ENCODE peak calls at places on chromosomes 6 and 20, in eight cellular contexts. E is heart right ventricle, Q is choroid plexus epithelial cell, M is foreskin keratinocyte, C is kidney epithelial cell, N is neural crest cell, D is IMR-90, G is body of pancreas. W is an unnamed sample.

GRCh38 chr6:161526794-161527193 is 252.9 kb upstream of the AGPAT4 start:
- DNase-seq in G (no peak), Q (no peak), E (no peak), D (no peak), N (no peak), C (no peak), M (no peak), W (no peak)

GRCh38 chr6:14945461-14946210 is 300.2 kb upstream of the JARID2 start:
- DNase-seq in M (no peak), G (no peak), N (no peak), E (no peak), C (no peak), D (no peak), Q (no peak), W (no peak)

GRCh38 chr6:16446241-16446640 is 207.9 kb downstream of the GMPR start:
- DNase-seq in E (no peak), N (no peak), G (no peak), M (no peak), C (no peak), Q (no peak), D (no peak), W (no peak)

GRCh38 chr6:127459231-127459641 is at the start of gene KIAA0408:
- DNase-seq in N (no peak), M (no peak), G (peak; percentile 65), Q (peak; percentile 45), C (no peak), D (peak; percentile 87), E (peak; percentile 60), W (no peak)

GRCh38 chr20:13990465-13990864 is at the start of gene SEL1L2:
- DNase-seq in G (no peak), Q (no peak), D (no peak), M (no peak), C (no peak), N (peak; percentile 25), E (no peak), W (no peak)

GRCh38 chr6:24910331-24910849 is 25.4 kb downstream of the RIPOR2 start:
- DNase-seq in D (no peak), C (no peak), M (no peak), G (no peak), N (no peak), E (peak; percentile 26), Q (peak; percentile 24), W (no peak)

GRCh38 chr20:37161830-37162549 is 17.1 kb upstream of the RPN2 start:
- DNase-seq in G (no peak), Q (no peak), N (no peak), E (no peak), C (no peak), M (no peak), D (no peak), W (no peak)

GRCh38 chr20:38159539-38159938 is 5.5 kb downstream of the TGM2 start:
- DNase-seq in Q (no peak), E (no peak), C (no peak), N (no peak), G (no peak), M (no peak), D (no peak), W (no peak)

GRCh38 chr6:124373386-124373785 is 569.7 kb downstream of the NKAIN2 start:
- DNase-seq in Q (no peak), N (no peak), E (no peak), M (no peak), C (no peak), G (no peak), D (no peak), W (no peak)

GRCh38 chr6:45979311-45979710 is 36.3 kb downstream of the CLIC5 start:
- DNase-seq in M (no peak), C (no peak), D (no peak), E (no peak), G (no peak), Q (no peak), N (no peak), W (no peak)

GRCh38 chr6:126944512-126944911 is 174.0 kb upstream of the RSPO3 start:
- DNase-seq in Q (no peak), E (no peak), G (no peak), D (no peak), C (no peak), N (no peak), M (no peak), W (no peak)

GRCh38 chr6:169559001-169559441 is 142.8 kb downstream of the WDR27 start:
- DNase-seq in Q (no peak), C (no peak), D (peak; percentile 37), M (no peak), E (no peak), G (no peak), N (no peak), W (no peak)
- TF ChIP-seq CTCF in Q (no peak), C (no peak), D (no peak), M (no peak), E (no peak), G (no peak), N (no peak), W (no peak)

GRCh38 chr6:82711105-82711829 is 347.6 kb downstream of the TPBG start:
- DNase-seq in C (no peak), E (no peak), G (no peak), D (no peak), M (no peak), Q (no peak), N (no peak), W (no peak)

GRCh38 chr6:82712826-82713225 is 349.2 kb downstream of the TPBG start:
- DNase-seq in D (no peak), C (no peak), M (no peak), E (no peak), N (no peak), G (no peak), Q (peak; percentile 19), W (no peak)

GRCh38 chr6:82711992-82712788 is 348.6 kb downstream of the TPBG start:
- DNase-seq in N (no peak), C (no peak), G (no peak), Q (peak; percentile 11), M (no peak), E (peak; percentile 4), D (no peak), W (no peak)
- TF ChIP-seq CTCF in N (no peak), C (no peak), G (no peak), Q (no peak), M (no peak), E (no peak), D (no peak), W (no peak)

DNA sequence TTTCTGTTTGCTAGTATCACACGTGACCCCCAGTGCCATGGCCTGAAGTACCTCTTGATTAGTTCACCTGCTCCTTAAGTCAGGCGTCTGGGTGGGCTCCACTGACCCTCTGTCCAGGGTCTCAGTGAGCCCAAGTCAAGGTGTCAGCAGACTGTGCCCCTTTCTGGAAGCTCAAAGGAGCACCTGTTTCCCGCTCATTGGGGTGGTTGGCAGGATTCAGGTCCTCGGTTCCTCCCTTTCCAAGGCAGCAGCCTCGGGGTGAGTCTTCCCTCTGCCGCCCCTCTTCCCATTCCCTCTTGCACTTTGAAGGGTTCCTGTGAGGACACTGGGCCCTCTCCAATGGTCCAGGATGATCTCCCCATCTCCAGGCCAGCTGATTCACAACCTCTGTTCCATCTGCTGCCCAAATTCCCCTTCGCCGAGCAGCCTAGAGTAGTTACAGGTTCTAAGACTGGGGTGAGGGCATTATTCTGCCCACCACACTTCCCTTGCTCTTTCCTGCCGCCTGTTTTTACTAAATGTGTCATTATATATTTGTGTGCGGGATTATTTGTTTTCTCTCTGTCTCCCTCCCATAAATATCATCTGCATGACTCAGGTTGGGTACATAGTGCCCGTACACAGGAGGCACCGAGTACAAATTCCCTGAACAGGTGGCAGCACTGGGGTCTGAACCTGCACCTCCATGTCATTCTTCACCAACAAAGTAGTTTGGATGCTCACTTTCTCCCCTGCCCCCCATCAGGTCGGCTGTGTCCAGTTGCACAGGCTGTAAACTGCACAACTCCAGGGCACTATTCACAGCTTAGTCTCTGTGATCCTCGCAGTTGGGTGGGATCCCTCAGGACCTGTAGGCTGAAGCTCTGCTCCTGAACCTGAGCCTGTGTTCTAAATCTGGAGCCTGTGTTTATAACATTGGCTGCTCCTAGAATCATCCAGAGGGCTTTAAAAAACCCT is 58.5 kb downstream of the RBM38 start:
- DNase-seq in G (no peak), N (no peak), E (no peak), C (no peak), D (no peak), M (no peak), Q (no peak), W (no peak)
- TF ChIP-seq CTCF in G (no peak), N (no peak), E (no peak), C (no peak), D (no peak), M (no peak), Q (no peak), W (no peak)

DNA sequence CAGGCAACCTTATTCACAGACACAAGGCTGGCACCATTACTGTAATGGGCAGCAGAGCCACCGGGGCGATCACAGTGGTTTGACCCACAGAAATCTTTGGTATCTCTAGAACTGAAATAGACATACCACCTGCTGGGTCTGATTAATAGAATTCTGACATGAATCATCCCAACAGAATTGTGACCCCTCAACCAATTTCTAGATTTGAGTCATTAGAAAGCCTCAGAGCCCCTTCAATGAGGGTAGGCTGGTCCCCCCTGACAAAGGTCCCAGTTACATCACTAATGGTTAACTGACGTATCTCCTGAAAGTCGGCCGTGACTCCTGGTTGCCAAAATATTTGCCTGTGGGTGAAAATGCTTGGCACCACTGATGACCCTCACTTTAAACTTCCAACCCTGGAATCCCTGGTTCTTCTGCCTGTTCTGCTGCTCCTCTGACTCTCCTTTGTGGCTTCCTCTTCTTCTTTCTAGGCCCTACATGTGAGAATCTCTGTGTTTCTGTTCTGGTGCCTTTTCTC is 124.9 kb upstream of the ARID1B start:
- DNase-seq in D (no peak), E (no peak), Q (no peak), C (no peak), G (no peak), N (no peak), M (no peak), W (no peak)
- TF ChIP-seq CTCF in D (no peak), E (no peak), Q (no peak), C (no peak), G (no peak), N (no peak), M (no peak), W (no peak)